ENCODE peak calls at places on chromosomes 13 and 19, in seven cellular contexts. V is A549; W is MV-4-11; E is CD4-positive, alpha-beta T cell; G is naive B cell; O is effector memory CD4-positive, alpha-beta T cell; T is HFF-Myc. H is an unnamed sample.

GRCh38 chr13:94784066-94784465 is 71.7 kb upstream of the SOX21 start:
- DNase-seq in T (no peak), W (no peak), O (no peak), V (no peak), E (no peak), G (no peak), H (no peak)

GRCh38 chr19:51368366-51369282 is at the start of gene CLDND2:
- DNase-seq in G (no peak), E (no peak), T (no peak), W (peak), O (no peak), V (no peak), H (no peak)

GRCh38 chr19:17405250-17406038 is at the start of gene BST2:
- DNase-seq in V (no peak), G (peak), O (peak), T (no peak), E (peak), W (peak), H (peak)

GRCh38 chr19:45809643-45810159 is 5.4 kb downstream of the RSPH6A start:
- DNase-seq in O (no peak), E (no peak), G (no peak), V (no peak), T (peak), W (peak), H (no peak)

GRCh38 chr13:101144808-101145419 is 271.4 kb downstream of the NALCN start:
- DNase-seq in T (peak), O (no peak), G (peak), W (peak), E (no peak), V (no peak), H (no peak)

GRCh38 chr13:107713314-107713713 is 502.0 kb downstream of the LIG4 start:
- DNase-seq in G (no peak), T (no peak), O (no peak), V (no peak), E (no peak), W (no peak), H (no peak)

GRCh38 chr13:40228486-40228885 is 438.0 kb downstream of the FOXO1 start:
- DNase-seq in W (no peak), G (no peak), O (no peak), T (no peak), V (no peak), E (no peak), H (no peak)

GRCh38 chr19:47104678-47105077 is 8.9 kb downstream of the ZC3H4 start:
- DNase-seq in G (no peak), T (no peak), W (no peak), V (no peak), O (no peak), E (no peak), H (no peak)

GRCh38 chr19:38831142-38831605 is 420 bp downstream of the ECH1 start:
- DNase-seq in W (peak), E (peak), T (no peak), O (no peak), G (peak), V (peak), H (no peak)

GRCh38 chr13:41029629-41030028 is 10.5 kb upstream of the ELF1 start:
- DNase-seq in V (no peak), T (no peak), W (no peak), O (no peak), G (no peak), E (no peak), H (no peak)

GRCh38 chr13:105410602-105411001 is 1124.9 kb downstream of the EFNB2 start:
- DNase-seq in V (peak), T (peak), E (peak), W (peak), O (no peak), G (no peak), H (no peak)

GRCh38 chr19:7921302-7921954 is 1.3 kb downstream of the SNAPC2 start:
- DNase-seq in G (no peak), O (no peak), E (no peak), V (no peak), W (no peak), T (no peak), H (no peak)

GRCh38 chr13:25174304-25174703 is 2.2 kb upstream of the AMER2 start:
- DNase-seq in E (no peak), W (no peak), O (no peak), G (no peak), V (no peak), T (no peak), H (no peak)

GRCh38 chr13:65638572-65639168 is 1591.5 kb downstream of the PCDH9 start:
- DNase-seq in E (no peak), W (peak), G (no peak), T (peak), V (peak), O (no peak), H (no peak)

GRCh38 chr13:113862191-113862765 is 1.6 kb downstream of the GAS6 start:
- DNase-seq in G (no peak), V (no peak), W (no peak), T (no peak), O (no peak), E (no peak), H (no peak)

GRCh38 chr19:40600086-40600917 is 867 bp upstream of the LTBP4 start:
- DNase-seq in E (no peak), O (no peak), G (no peak), T (no peak), V (no peak), W (no peak), H (no peak)

GRCh38 chr19:31938675-31939074 is 406.7 kb upstream of the ZNF507 start:
- DNase-seq in O (no peak), W (peak), V (no peak), T (no peak), G (no peak), E (no peak), H (no peak)

GRCh38 chr13:111139452-111139851 is 24.3 kb downstream of the ARHGEF7 start:
- DNase-seq in V (no peak), G (no peak), T (no peak), E (no peak), O (no peak), W (no peak), H (no peak)

GRCh38 chr13:111328111-111328802 is 7.8 kb downstream of the TEX29 start:
- DNase-seq in T (no peak), O (no peak), V (no peak), G (no peak), W (no peak), E (no peak), H (no peak)

GRCh38 chr13:94344126-94344863 is 135.2 kb downstream of the DCT start:
- DNase-seq in E (no peak), W (no peak), G (no peak), T (no peak), V (no peak), O (no peak), H (no peak)

GRCh38 chr19:38229585-38230073 is 5.6 kb upstream of the DPF1 start:
- DNase-seq in G (peak), W (peak), V (peak), T (no peak), E (peak), O (peak), H (peak)

GRCh38 chr13:77002590-77003190 is 10.8 kb downstream of the CLN5 start:
- DNase-seq in G (no peak), E (no peak), W (no peak), V (peak), T (peak), O (no peak), H (no peak)

GRCh38 chr19:17795495-17795856 is 538 bp downstream of the B3GNT3 start:
- DNase-seq in W (no peak), E (no peak), O (no peak), G (no peak), V (no peak), T (no peak), H (no peak)

GRCh38 chr19:3055741-3056453 is 6.4 kb downstream of the TLE5 start:
- DNase-seq in T (no peak), V (peak), O (no peak), W (no peak), G (no peak), E (no peak), H (no peak)

GRCh38 chr19:30799854-30800755 is 427.9 kb downstream of the ZNF536 start:
- DNase-seq in T (no peak), W (peak), V (peak), O (no peak), G (no peak), E (no peak), H (peak)

GRCh38 chr13:77062097-77062496 is 35.1 kb upstream of the FBXL3 start:
- DNase-seq in G (no peak), E (no peak), V (no peak), O (no peak), W (no peak), T (no peak), H (no peak)

GRCh38 chr19:7515471-7516226 is at the start of gene ZNF358:
- DNase-seq in E (no peak), G (peak), W (no peak), T (no peak), O (no peak), V (peak), H (no peak)

GRCh38 chr13:40440990-40441820 is 225.2 kb downstream of the FOXO1 start:
- DNase-seq in O (no peak), V (no peak), W (no peak), E (no peak), T (no peak), G (no peak), H (no peak)

GRCh38 chr13:32045963-32046785 is 14.6 kb downstream of the FRY start:
- DNase-seq in O (no peak), E (no peak), W (peak), G (peak), V (no peak), T (no peak), H (no peak)